ENCODE peak calls at places on chromosomes 12 and 14, in five cellular contexts. M is breast epithelium, L is cardiac fibroblast, R is mucosa of descending colon, N is HCT116. F is an unnamed sample.

GRCh38 chr14:55884819-55885218 is 233.4 kb upstream of the PELI2 start:
- DNase-seq in M (peak), L (no peak), R (no peak), N (no peak), F (no peak)

GRCh38 chr12:10968765-10969456 is 17.8 kb downstream of the TAS2R50 start:
- DNase-seq in M (peak), L (peak), R (no peak), N (no peak), F (peak)

GRCh38 chr12:2844786-2845185 is 10.0 kb upstream of the NRIP2 start:
- DNase-seq in M (no peak), L (peak), R (no peak), N (no peak), F (no peak)

GRCh38 chr12:11684811-11685210 is 35.3 kb downstream of the ETV6 start:
- DNase-seq in M (no peak), L (no peak), R (no peak), N (no peak), F (no peak)

GRCh38 chr12:49910331-49911212 is 6.9 kb upstream of the FAIM2 start:
- DNase-seq in M (no peak), L (no peak), R (no peak), N (no peak), F (no peak)

GRCh38 chr14:102208741-102209140 is 69.0 kb downstream of the WDR20 start:
- DNase-seq in M (no peak), L (no peak), R (no peak), N (no peak), F (no peak)

GRCh38 chr14:34699873-34700621 is 14.3 kb downstream of the CFL2 start:
- DNase-seq in M (no peak), L (peak), R (no peak), N (peak), F (peak)

GRCh38 chr14:76386922-76387782 is 11.2 kb downstream of the ESRRB start:
- DNase-seq in M (peak), L (peak), R (no peak), N (peak), F (peak)

GRCh38 chr14:89249296-89249565 is 167.8 kb downstream of the FOXN3 start:
- DNase-seq in M (no peak), L (no peak), R (no peak), N (no peak), F (no peak)

GRCh38 chr14:100546051-100546443 is 41.2 kb downstream of the BEGAIN start:
- DNase-seq in M (no peak), L (peak), R (no peak), N (no peak), F (no peak)

GRCh38 chr12:55838361-55838760 is 4.4 kb downstream of the MMP19 start:
- DNase-seq in M (no peak), L (no peak), R (no peak), N (no peak), F (no peak)

GRCh38 chr12:113722747-113723146 is 243.4 kb downstream of the RBM19 start:
- DNase-seq in M (no peak), L (no peak), R (no peak), N (no peak), F (no peak)

GRCh38 chr12:42234970-42235369 is 3.1 kb downstream of the YAF2 start:
- DNase-seq in M (no peak), L (no peak), R (no peak), N (no peak), F (no peak)

GRCh38 chr12:67592228-67593011 is 56.1 kb upstream of the DYRK2 start:
- DNase-seq in M (no peak), L (peak), R (no peak), N (peak), F (peak)

GRCh38 chr12:13167226-13167625 is 29.3 kb upstream of the EMP1 start:
- DNase-seq in M (no peak), L (no peak), R (no peak), N (no peak), F (no peak)

GRCh38 chr12:77766224-77766623 is 64.5 kb upstream of the NAV3 start:
- DNase-seq in M (no peak), L (peak), R (no peak), N (no peak), F (no peak)

GRCh38 chr14:86541969-86542368 is 1012.0 kb downstream of the FLRT2 start:
- DNase-seq in M (no peak), L (peak), R (no peak), N (no peak), F (no peak)

GRCh38 chr12:65826513-65827171 is 2.4 kb downstream of the HMGA2 start:
- DNase-seq in M (no peak), L (peak), R (no peak), N (no peak), F (peak)

GRCh38 chr12:116196752-116197718 is 80.5 kb downstream of the MED13L start:
- DNase-seq in M (no peak), L (peak), R (no peak), N (no peak), F (no peak)

GRCh38 chr12:54173066-54173726 is 15.6 kb downstream of the SMUG1 start:
- DNase-seq in M (no peak), L (peak), R (no peak), N (no peak), F (no peak)
- H3K4me3 ChIP-seq in M (peak), L (peak), R (no peak), N (peak), F (peak)

DNA sequence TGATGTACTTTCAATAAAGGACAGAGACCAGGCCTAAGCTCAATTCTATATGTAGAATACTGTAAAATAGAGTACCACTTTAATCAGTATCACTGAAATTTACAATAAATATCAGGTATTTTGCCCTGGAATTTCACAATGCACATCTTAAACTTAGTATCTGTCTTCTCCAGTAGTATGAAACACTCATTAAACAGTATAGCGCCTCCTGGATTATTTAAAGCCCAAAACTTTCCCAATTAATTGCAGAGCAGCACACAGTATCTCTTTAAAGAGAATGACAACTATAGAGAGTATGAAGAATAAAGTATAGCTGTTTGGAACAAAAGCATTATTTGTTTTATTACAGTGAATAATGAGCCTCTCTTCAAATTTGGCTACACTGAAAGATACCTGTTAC is 80.2 kb downstream of the BHLHE41 start:
- DNase-seq in M (no peak), L (no peak), R (no peak), N (no peak), F (no peak)
- TF ChIP-seq CTCF in M (no peak), L (no peak), R (no peak), N (no peak), F (no peak)

DNA sequence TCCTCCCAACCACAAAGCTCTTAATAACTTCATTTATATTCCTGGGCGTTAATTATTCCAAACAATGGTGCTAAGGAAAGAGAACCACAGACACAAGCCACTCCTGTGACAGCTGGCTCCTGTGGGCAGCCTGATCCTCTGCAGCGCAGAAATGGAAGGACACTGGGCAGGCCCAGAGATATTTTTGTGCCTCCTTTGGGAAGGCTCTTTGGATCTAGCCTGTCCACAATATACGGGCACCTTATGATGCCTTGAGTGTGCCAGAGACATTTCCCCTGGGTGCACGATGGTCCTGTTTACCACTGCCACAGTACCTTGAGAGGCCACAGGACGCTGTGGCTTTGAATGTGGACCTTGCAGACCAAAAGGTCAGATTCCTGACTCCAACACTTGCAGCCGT is 2.1 kb downstream of the ASB2 start:
- DNase-seq in M (no peak), L (no peak), R (no peak), N (no peak), F (no peak)
- H3K4me3 ChIP-seq in M (no peak), L (no peak), R (no peak), N (no peak), F (no peak)

DNA sequence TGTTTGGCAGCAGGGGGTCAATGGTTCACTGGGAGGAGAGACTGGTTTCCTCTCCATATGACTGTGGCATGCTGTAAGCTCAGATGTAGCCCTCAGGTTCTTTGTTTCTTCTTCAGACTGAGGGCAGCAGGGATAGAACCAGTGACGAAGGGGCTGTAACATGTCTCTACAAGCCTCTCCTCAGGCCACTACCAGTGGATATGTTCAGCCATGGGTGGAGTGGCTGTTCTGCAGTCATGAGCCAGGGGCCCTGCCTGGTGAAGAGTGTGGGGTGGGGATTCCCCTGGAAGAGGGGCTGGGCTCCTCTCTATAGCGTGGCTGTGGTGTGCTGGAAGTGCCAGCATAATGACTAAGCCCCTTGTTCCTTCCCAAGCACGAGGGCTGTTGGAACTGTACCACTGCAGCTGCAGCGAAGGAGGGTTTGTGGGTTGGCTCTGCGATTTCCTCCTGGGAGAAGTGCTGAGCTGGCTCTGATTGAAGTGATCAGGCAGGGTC is 55.8 kb downstream of the CMAS start:
- DNase-seq in M (no peak), L (peak), R (no peak), N (no peak), F (peak)
- TF ChIP-seq CTCF in M (no peak), L (no peak), R (no peak), N (no peak), F (no peak)

GRCh38 chr12:109018276-109018675 is 2.6 kb downstream of the SVOP start:
- DNase-seq in M (no peak), L (no peak), R (no peak), N (no peak), F (no peak)
- H3K4me3 ChIP-seq in M (no peak), L (no peak), R (no peak), N (no peak), F (no peak)

F was measured in AG09309.